ENCODE peak calls at places on chromosome 13, in five cellular contexts. One of them, this sample, is unnamed.

GRCh38 chr13:110628477-110628793 is 13.1 kb downstream of the NAXD start:
- DNase-seq in IMR-90: no peak
- DNase-seq in A549: no peak
- DNase-seq in SK-N-SH: peak
- DNase-seq in K562: no peak
- DNase-seq in this sample: no peak

GRCh38 chr13:51840141-51840540 is 4.8 kb downstream of the TMEM272 start:
- DNase-seq in IMR-90: no peak
- DNase-seq in A549: no peak
- DNase-seq in SK-N-SH: no peak
- DNase-seq in K562: no peak
- DNase-seq in this sample: no peak

GRCh38 chr13:20436505-20436904 is 89.2 kb downstream of the CRYL1 start:
- DNase-seq in IMR-90: no peak
- DNase-seq in A549: no peak
- DNase-seq in SK-N-SH: no peak
- DNase-seq in K562: no peak
- DNase-seq in this sample: no peak

GRCh38 chr13:80524447-80525215 is 183.7 kb upstream of the SPRY2 start:
- DNase-seq in IMR-90: no peak
- DNase-seq in A549: no peak
- DNase-seq in SK-N-SH: no peak
- DNase-seq in K562: peak
- DNase-seq in this sample: no peak

GRCh38 chr13:78121001-78121400 is 202.4 kb upstream of the EDNRB start:
- DNase-seq in IMR-90: no peak
- DNase-seq in A549: no peak
- DNase-seq in SK-N-SH: no peak
- DNase-seq in K562: no peak
- DNase-seq in this sample: no peak

GRCh38 chr13:112241288-112241687 is 134.9 kb upstream of the SPACA7 start:
- DNase-seq in IMR-90: no peak
- DNase-seq in A549: no peak
- DNase-seq in SK-N-SH: no peak
- DNase-seq in K562: no peak
- DNase-seq in this sample: no peak

GRCh38 chr13:50129923-50130685 is 114.9 kb downstream of the KCNRG start:
- DNase-seq in IMR-90: no peak
- DNase-seq in A549: peak
- DNase-seq in SK-N-SH: peak
- DNase-seq in K562: no peak
- DNase-seq in this sample: no peak

GRCh38 chr13:45696610-45697226 is 5.4 kb upstream of the CBY2 start:
- DNase-seq in IMR-90: no peak
- DNase-seq in A549: no peak
- DNase-seq in SK-N-SH: no peak
- DNase-seq in K562: no peak
- DNase-seq in this sample: no peak

GRCh38 chr13:62747629-62748028 is 1332.0 kb upstream of the PCDH20 start:
- DNase-seq in IMR-90: peak
- DNase-seq in A549: peak
- DNase-seq in SK-N-SH: no peak
- DNase-seq in K562: no peak
- DNase-seq in this sample: no peak

GRCh38 chr13:103140001-103140671 is 73.9 kb upstream of the SLC10A2 start:
- DNase-seq in IMR-90: no peak
- DNase-seq in A549: peak
- DNase-seq in SK-N-SH: peak
- DNase-seq in K562: peak
- DNase-seq in this sample: peak

GRCh38 chr13:41709511-41709910 is 251.4 kb downstream of the VWA8 start:
- DNase-seq in IMR-90: peak
- DNase-seq in A549: no peak
- DNase-seq in SK-N-SH: no peak
- DNase-seq in K562: no peak
- DNase-seq in this sample: no peak

GRCh38 chr13:111278711-111279110 is 41.7 kb upstream of the TEX29 start:
- DNase-seq in IMR-90: no peak
- DNase-seq in A549: no peak
- DNase-seq in SK-N-SH: no peak
- DNase-seq in K562: no peak
- DNase-seq in this sample: no peak

GRCh38 chr13:48975926-48976676 is 389 bp downstream of the FNDC3A start:
- DNase-seq in IMR-90: peak
- DNase-seq in A549: peak
- DNase-seq in SK-N-SH: peak
- DNase-seq in K562: peak
- DNase-seq in this sample: peak

GRCh38 chr13:23623394-23623793 is 53.2 kb downstream of the TNFRSF19 start:
- DNase-seq in IMR-90: no peak
- DNase-seq in A549: no peak
- DNase-seq in SK-N-SH: no peak
- DNase-seq in K562: no peak
- DNase-seq in this sample: no peak

GRCh38 chr13:78192721-78193120 is 274.1 kb upstream of the EDNRB start:
- DNase-seq in IMR-90: peak
- DNase-seq in A549: no peak
- DNase-seq in SK-N-SH: no peak
- DNase-seq in K562: no peak
- DNase-seq in this sample: no peak

GRCh38 chr13:29771247-29771646 is 79.2 kb downstream of the UBL3 start:
- DNase-seq in IMR-90: peak
- DNase-seq in A549: peak
- DNase-seq in SK-N-SH: peak
- DNase-seq in K562: peak
- DNase-seq in this sample: peak

GRCh38 chr13:113489171-113489548 is 1.4 kb downstream of the DCUN1D2 start:
- DNase-seq in IMR-90: no peak
- DNase-seq in A549: no peak
- DNase-seq in SK-N-SH: no peak
- DNase-seq in K562: peak
- DNase-seq in this sample: peak

GRCh38 chr13:79393564-79394249 is 12.3 kb downstream of the RBM26 start:
- DNase-seq in IMR-90: no peak
- DNase-seq in A549: no peak
- DNase-seq in SK-N-SH: no peak
- DNase-seq in K562: peak
- DNase-seq in this sample: peak

GRCh38 chr13:57843555-57843954 is 212.0 kb downstream of the PCDH17 start:
- DNase-seq in IMR-90: no peak
- DNase-seq in A549: no peak
- DNase-seq in SK-N-SH: no peak
- DNase-seq in K562: no peak
- DNase-seq in this sample: no peak

GRCh38 chr13:111390522-111391270 is 70.3 kb downstream of the TEX29 start:
- DNase-seq in IMR-90: no peak
- DNase-seq in A549: no peak
- DNase-seq in SK-N-SH: no peak
- DNase-seq in K562: no peak
- DNase-seq in this sample: no peak

GRCh38 chr13:31072041-31072440 is 89.7 kb downstream of the HSPH1 start:
- DNase-seq in IMR-90: peak
- DNase-seq in A549: no peak
- DNase-seq in SK-N-SH: no peak
- DNase-seq in K562: no peak
- DNase-seq in this sample: no peak

GRCh38 chr13:70568571-70568970 is 460.3 kb upstream of the KLHL1 start:
- DNase-seq in IMR-90: peak
- DNase-seq in A549: peak
- DNase-seq in SK-N-SH: peak
- DNase-seq in K562: peak
- DNase-seq in this sample: peak

GRCh38 chr13:103757361-103757760 is 691.1 kb upstream of the SLC10A2 start:
- DNase-seq in IMR-90: no peak
- DNase-seq in A549: no peak
- DNase-seq in SK-N-SH: no peak
- DNase-seq in K562: no peak
- DNase-seq in this sample: no peak

GRCh38 chr13:74052402-74052928 is 81.7 kb downstream of the KLF12 start:
- DNase-seq in IMR-90: no peak
- DNase-seq in A549: peak
- DNase-seq in SK-N-SH: no peak
- DNase-seq in K562: no peak
- DNase-seq in this sample: peak

GRCh38 chr13:19888799-19889198 is 25.4 kb upstream of the ZMYM5 start:
- DNase-seq in IMR-90: peak
- DNase-seq in A549: no peak
- DNase-seq in SK-N-SH: peak
- DNase-seq in K562: no peak
- DNase-seq in this sample: no peak

GRCh38 chr13:32117696-32118095 is 86.1 kb downstream of the FRY start:
- DNase-seq in IMR-90: peak
- DNase-seq in A549: no peak
- DNase-seq in SK-N-SH: no peak
- DNase-seq in K562: no peak
- DNase-seq in this sample: no peak
- TF ChIP-seq SMC3 in IMR-90: no peak
- TF ChIP-seq SMC3 in A549: no peak
- TF ChIP-seq SMC3 in SK-N-SH: no peak
- TF ChIP-seq SMC3 in K562: no peak
- TF ChIP-seq SMC3 in this sample: no peak

GRCh38 chr13:100535401-100536135 is 53.0 kb downstream of the GGACT start:
- DNase-seq in IMR-90: no peak
- DNase-seq in A549: no peak
- DNase-seq in SK-N-SH: no peak
- DNase-seq in K562: no peak
- DNase-seq in this sample: no peak

GRCh38 chr13:100536643-100537180 is 51.9 kb downstream of the GGACT start:
- DNase-seq in IMR-90: no peak
- DNase-seq in A549: no peak
- DNase-seq in SK-N-SH: no peak
- DNase-seq in K562: no peak
- DNase-seq in this sample: no peak

GRCh38 chr13:100540621-100541020 is 48.0 kb downstream of the GGACT start:
- DNase-seq in IMR-90: peak
- DNase-seq in A549: no peak
- DNase-seq in SK-N-SH: no peak
- DNase-seq in K562: no peak
- DNase-seq in this sample: no peak

GRCh38 chr13:100537486-100537885 is 51.1 kb downstream of the GGACT start:
- DNase-seq in IMR-90: no peak
- DNase-seq in A549: no peak
- DNase-seq in SK-N-SH: no peak
- DNase-seq in K562: no peak
- DNase-seq in this sample: no peak

GRCh38 chr13:100537951-100538462 is 50.6 kb downstream of the GGACT start:
- DNase-seq in IMR-90: no peak
- DNase-seq in A549: no peak
- DNase-seq in SK-N-SH: no peak
- DNase-seq in K562: no peak
- DNase-seq in this sample: no peak
- TF ChIP-seq SMC3 in IMR-90: no peak
- TF ChIP-seq SMC3 in A549: no peak
- TF ChIP-seq SMC3 in SK-N-SH: no peak
- TF ChIP-seq SMC3 in K562: no peak
- TF ChIP-seq SMC3 in this sample: no peak

GRCh38 chr13:89750371-89750770 is 1597.1 kb upstream of the MIR17HG start:
- DNase-seq in IMR-90: no peak
- DNase-seq in A549: no peak
- DNase-seq in SK-N-SH: no peak
- DNase-seq in K562: no peak
- DNase-seq in this sample: no peak

GRCh38 chr13:89748716-89749115 is 1598.8 kb upstream of the MIR17HG start:
- DNase-seq in IMR-90: no peak
- DNase-seq in A549: no peak
- DNase-seq in SK-N-SH: no peak
- DNase-seq in K562: no peak
- DNase-seq in this sample: no peak

GRCh38 chr13:89751537-89751936 is 1596.0 kb upstream of the MIR17HG start:
- DNase-seq in IMR-90: no peak
- DNase-seq in A549: no peak
- DNase-seq in SK-N-SH: no peak
- DNase-seq in K562: no peak
- DNase-seq in this sample: no peak

GRCh38 chr13:89749888-89750287 is 1597.6 kb upstream of the MIR17HG start:
- DNase-seq in IMR-90: no peak
- DNase-seq in A549: no peak
- DNase-seq in SK-N-SH: no peak
- DNase-seq in K562: no peak
- DNase-seq in this sample: no peak

DNA sequence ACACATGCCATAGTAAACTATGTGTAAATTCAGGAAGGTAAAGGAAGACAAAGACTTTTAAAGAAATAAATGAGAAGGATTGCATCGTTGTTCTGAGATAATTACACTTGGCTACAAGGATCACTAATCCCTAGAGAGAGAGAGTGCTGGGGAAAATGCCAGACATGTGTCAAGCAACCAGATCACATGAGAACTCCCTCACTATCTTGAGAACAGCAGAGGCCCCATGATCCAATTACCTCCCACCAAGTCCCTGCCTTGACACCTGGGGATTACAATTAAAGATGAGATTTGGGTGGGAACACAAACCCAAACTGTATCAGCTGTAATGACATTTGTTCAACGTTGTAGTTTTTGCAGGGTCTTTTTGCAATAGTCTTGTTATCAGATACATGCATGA is 1600.9 kb upstream of the MIR17HG start:
- DNase-seq in IMR-90: no peak
- DNase-seq in A549: no peak
- DNase-seq in SK-N-SH: no peak
- DNase-seq in K562: no peak
- DNase-seq in this sample: no peak
- TF ChIP-seq SMC3 in IMR-90: no peak
- TF ChIP-seq SMC3 in A549: no peak
- TF ChIP-seq SMC3 in SK-N-SH: no peak
- TF ChIP-seq SMC3 in K562: no peak
- TF ChIP-seq SMC3 in this sample: no peak

DNA sequence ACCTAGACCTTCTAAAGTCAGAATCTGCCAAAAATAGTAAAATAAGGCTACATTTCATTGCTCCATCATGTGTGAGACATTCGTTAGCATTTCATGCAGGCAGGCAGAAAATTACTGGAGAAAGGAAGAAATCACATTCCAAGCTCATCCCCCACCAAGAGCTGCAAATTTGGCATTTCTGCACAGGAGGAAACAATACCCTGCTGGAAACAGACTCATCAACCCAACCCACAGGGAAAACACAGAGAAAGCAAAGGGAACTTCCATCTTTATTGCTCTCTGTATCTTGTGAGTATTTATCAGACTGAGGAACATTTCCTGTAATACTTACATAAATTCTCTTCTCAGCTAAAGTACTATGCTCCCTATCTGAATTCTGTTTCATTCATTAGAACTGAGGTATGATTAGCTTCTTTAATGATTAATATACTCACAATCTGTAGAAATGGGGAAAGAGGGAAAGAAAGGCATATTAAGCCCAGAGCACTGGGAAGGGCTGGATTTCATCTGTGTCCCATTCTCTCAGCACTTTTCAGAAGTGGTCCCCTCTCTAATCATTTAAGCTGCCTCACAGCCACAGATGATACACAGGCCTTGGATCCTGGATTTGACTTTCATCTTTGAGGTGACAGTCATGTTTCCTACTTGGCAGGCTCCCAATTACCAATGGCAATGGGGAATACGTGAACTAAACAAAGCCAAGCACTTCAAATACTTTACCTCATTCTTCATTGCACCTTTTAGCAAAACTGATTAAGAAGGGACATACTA is 95.5 kb downstream of the KCTD12 start:
- DNase-seq in IMR-90: no peak
- DNase-seq in A549: no peak
- DNase-seq in SK-N-SH: no peak
- DNase-seq in K562: no peak
- DNase-seq in this sample: no peak
- TF ChIP-seq SMC3 in IMR-90: no peak
- TF ChIP-seq SMC3 in A549: no peak
- TF ChIP-seq SMC3 in SK-N-SH: no peak
- TF ChIP-seq SMC3 in K562: no peak
- TF ChIP-seq SMC3 in this sample: no peak

GRCh38 chr13:27273658-27274425 is 3.2 kb downstream of the RASL11A start:
- DNase-seq in IMR-90: peak
- DNase-seq in A549: no peak
- DNase-seq in SK-N-SH: no peak
- DNase-seq in K562: no peak
- DNase-seq in this sample: no peak
- TF ChIP-seq SMC3 in IMR-90: no peak
- TF ChIP-seq SMC3 in A549: no peak
- TF ChIP-seq SMC3 in SK-N-SH: no peak
- TF ChIP-seq SMC3 in K562: no peak
- TF ChIP-seq SMC3 in this sample: no peak